ENCODE peak calls at places on chromosomes 7 and 10, in four cellular contexts. O, N, S and M are unnamed samples.

GRCh38 chr7:134359787-134360432 is 43.2 kb upstream of the SLC35B4 start:
- DNase-seq in N (no peak), O (peak; percentile 56), S (no peak), M (no peak)

GRCh38 chr10:73044378-73045285 is 52.0 kb downstream of the P4HA1 start:
- DNase-seq in S (no peak), N (no peak), O (no peak), M (no peak)

GRCh38 chr7:55588976-55589604 is 16.8 kb upstream of the VOPP1 start:
- DNase-seq in N (no peak), O (peak; percentile 5), S (no peak), M (no peak)

GRCh38 chr7:76069238-76069638 is 21.3 kb downstream of the MDH2 start:
- DNase-seq in O (peak; percentile 39), N (no peak), S (peak; percentile 68), M (peak; percentile 46)

GRCh38 chr10:18137111-18137510 is 3.1 kb upstream of the CACNB2 start:
- DNase-seq in S (no peak), N (no peak), O (no peak), M (no peak)

GRCh38 chr10:71314694-71315225 is 4.3 kb upstream of the SLC29A3 start:
- DNase-seq in N (no peak), O (no peak), S (no peak), M (no peak)

GRCh38 chr10:7795605-7796004 is 7.6 kb downstream of the ATP5F1C start:
- DNase-seq in O (peak; percentile 46), N (peak; percentile 91), S (no peak), M (peak; percentile 20)

GRCh38 chr7:142587578-142588191 is 161.6 kb upstream of the PRSS1 start:
- DNase-seq in S (no peak), O (peak; percentile 65), N (peak; percentile 60), M (peak; percentile 31)

GRCh38 chr10:85915245-85915846 is 451.2 kb downstream of the GRID1 start:
- DNase-seq in N (no peak), O (no peak), S (no peak), M (no peak)

GRCh38 chr7:131352032-131352431 is 24.4 kb downstream of the MKLN1 start:
- DNase-seq in O (no peak), N (no peak), S (no peak), M (no peak)

GRCh38 chr7:6646380-6646950 is 9.3 kb downstream of the ZNF316 start:
- DNase-seq in N (no peak), O (no peak), S (no peak), M (no peak)

GRCh38 chr10:71426058-71426605 is 29.4 kb downstream of the CDH23 start:
- DNase-seq in S (no peak), N (no peak), O (no peak), M (peak; percentile 6)

GRCh38 chr10:121615862-121616261 is 17.6 kb upstream of the FGFR2 start:
- DNase-seq in O (no peak), S (no peak), N (no peak), M (no peak)

GRCh38 chr7:80362677-80363076 is 149.2 kb downstream of the GNAT3 start:
- DNase-seq in N (no peak), S (no peak), O (no peak), M (no peak)

GRCh38 chr7:101235050-101235449 is 2.6 kb downstream of the CLDN15 start:
- DNase-seq in N (peak; percentile 29), O (peak; percentile 48), S (no peak), M (peak; percentile 71)

GRCh38 chr10:15140640-15141039 is 27.9 kb downstream of the NMT2 start:
- DNase-seq in S (no peak), N (no peak), O (no peak), M (peak; percentile 24)

GRCh38 chr7:126440542-126440941 is 812.2 kb downstream of the GRM8 start:
- DNase-seq in N (no peak), O (no peak), S (no peak), M (no peak)

GRCh38 chr7:149432121-149432691 is 28.7 kb downstream of the ZNF777 start:
- DNase-seq in S (no peak), O (no peak), N (no peak), M (no peak)

GRCh38 chr7:24227068-24227467 is 56.9 kb upstream of the NPY start:
- DNase-seq in N (no peak), S (no peak), O (no peak), M (peak; percentile 38)

GRCh38 chr10:37758074-37758473 is 99.3 kb downstream of the ZNF248 start:
- DNase-seq in O (no peak), N (no peak), S (no peak), M (no peak)

GRCh38 chr10:37752309-37752875 is 105.0 kb downstream of the ZNF248 start:
- DNase-seq in O (no peak), S (no peak), N (no peak), M (no peak)

GRCh38 chr10:37754538-37755323 is 102.7 kb downstream of the ZNF248 start:
- DNase-seq in O (no peak), S (peak; percentile 28), N (peak; percentile 64), M (peak; percentile 32)
- TF ChIP-seq YY1 in O (no peak), S (no peak), N (no peak), M (no peak)

GRCh38 chr7:86792260-86792659 is 148.6 kb downstream of the GRM3 start:
- DNase-seq in S (no peak), N (no peak), O (no peak), M (no peak)
- TF ChIP-seq YY1 in S (no peak), N (no peak), O (no peak), M (no peak)

DNA sequence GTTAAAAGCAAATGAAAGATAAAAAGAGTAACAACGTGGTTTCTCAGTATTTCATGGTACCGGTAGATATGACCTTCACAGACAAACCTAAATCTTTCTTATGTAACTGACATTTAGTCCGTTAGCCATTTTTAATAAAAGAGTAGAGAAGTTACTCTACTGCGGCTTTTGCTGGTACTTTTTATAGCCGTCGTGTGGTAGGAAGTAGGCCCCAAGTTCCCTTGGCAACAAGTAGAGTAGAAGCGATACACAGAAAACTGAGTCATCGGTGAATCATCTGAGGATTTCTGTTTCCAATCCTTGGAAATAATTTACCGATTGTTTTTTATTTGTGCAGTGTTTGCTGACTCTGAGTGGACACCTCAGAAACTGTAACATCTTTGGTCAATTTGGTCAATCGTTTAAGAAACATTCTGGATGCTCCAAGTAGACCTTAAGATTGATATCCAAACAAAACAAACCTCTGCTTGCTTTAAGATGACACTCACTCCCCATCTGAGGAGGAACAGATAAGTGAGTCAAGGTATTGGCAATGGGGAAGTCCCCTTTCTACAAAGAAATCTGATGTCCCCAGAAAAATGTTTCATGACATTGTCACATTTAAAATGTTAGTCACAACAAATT is 63.9 kb upstream of the AHR start:
- DNase-seq in N (peak; percentile 32), S (no peak), O (peak; percentile 15), M (no peak)
- TF ChIP-seq YY1 in N (no peak), S (no peak), O (no peak), M (peak; percentile 59)

GRCh38 chr7:68977709-68978108 is 620.6 kb upstream of the AUTS2 start:
- DNase-seq in N (no peak), O (no peak), S (no peak), M (no peak)
- TF ChIP-seq YY1 in N (no peak), O (no peak), S (no peak), M (no peak)

GRCh38 chr10:123833170-123833850 is 58.3 kb downstream of the CPXM2 start:
- DNase-seq in N (no peak), O (no peak), S (no peak), M (no peak)
- TF ChIP-seq YY1 in N (no peak), O (no peak), S (no peak), M (no peak)

GRCh38 chr10:102919992-102920736 is 2.1 kb downstream of the CNNM2 start:
- DNase-seq in N (peak; percentile 34), S (no peak), O (no peak), M (no peak)

GRCh38 chr10:102918817-102919236 is 733 bp downstream of the CNNM2 start:
- DNase-seq in S (no peak), O (peak; percentile 35), N (peak; percentile 8), M (no peak)

GRCh38 chr10:102917314-102917961 is 656 bp upstream of the CNNM2 start:
- DNase-seq in O (peak; percentile 63), S (peak; percentile 36), N (peak; percentile 46), M (peak; percentile 78)

GRCh38 chr10:102917962-102918816 is at the start of gene CNNM2:
- DNase-seq in S (peak; percentile 99), N (peak; percentile 99), O (peak; percentile 95), M (peak; percentile 98)

DNA sequence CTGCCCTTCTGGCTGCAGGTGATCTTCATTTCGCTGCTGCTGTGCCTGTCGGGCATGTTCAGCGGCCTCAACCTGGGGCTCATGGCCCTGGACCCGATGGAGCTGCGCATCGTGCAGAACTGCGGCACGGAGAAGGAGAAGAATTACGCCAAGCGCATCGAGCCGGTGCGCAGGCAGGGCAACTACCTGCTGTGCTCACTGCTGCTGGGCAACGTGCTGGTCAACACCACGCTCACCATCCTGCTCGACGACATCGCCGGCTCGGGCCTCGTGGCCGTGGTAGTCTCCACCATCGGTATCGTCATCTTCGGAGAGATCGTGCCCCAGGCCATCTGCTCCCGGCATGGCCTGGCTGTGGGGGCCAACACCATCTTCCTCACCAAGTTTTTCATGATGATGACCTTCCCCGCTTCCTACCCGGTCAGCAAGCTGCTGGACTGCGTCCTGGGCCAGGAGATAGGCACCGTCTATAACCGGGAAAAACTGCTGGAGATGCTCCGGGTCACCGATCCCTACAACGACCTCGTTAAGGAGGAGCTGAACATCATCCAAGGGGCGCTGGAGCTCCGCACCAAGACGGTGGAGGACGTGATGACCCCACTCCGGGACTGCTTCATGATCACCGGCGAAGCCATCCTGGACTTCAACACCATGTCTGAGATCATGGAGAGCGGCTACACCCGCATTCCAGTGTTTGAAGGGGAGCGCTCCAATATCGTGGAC is 1.3 kb downstream of the CNNM2 start:
- DNase-seq in N (peak; percentile 18), O (no peak), S (no peak), M (peak; percentile 38)
- TF ChIP-seq YY1 in N (no peak), O (no peak), S (no peak), M (no peak)

GRCh38 chr10:101001225-101002035 is 1.8 kb downstream of the LZTS2 start:
- DNase-seq in N (no peak), S (no peak), O (no peak), M (peak; percentile 68)
- TF ChIP-seq YY1 in N (no peak), S (no peak), O (no peak), M (no peak)

GRCh38 chr10:89518876-89519842 is 16.2 kb downstream of the SLC16A12 start:
- DNase-seq in O (no peak), S (no peak), N (no peak), M (peak; percentile 73)

GRCh38 chr10:89516149-89516832 is 19.1 kb downstream of the SLC16A12 start:
- DNase-seq in S (no peak), O (no peak), N (no peak), M (no peak)

GRCh38 chr10:89520711-89521110 is 14.7 kb downstream of the SLC16A12 start:
- DNase-seq in S (no peak), N (no peak), O (no peak), M (peak; percentile 36)

GRCh38 chr10:89515031-89515841 is 20.2 kb downstream of the SLC16A12 start:
- DNase-seq in N (no peak), O (no peak), S (no peak), M (no peak)

GRCh38 chr10:89518108-89518507 is 17.3 kb downstream of the SLC16A12 start:
- DNase-seq in N (no peak), O (no peak), S (no peak), M (no peak)
- TF ChIP-seq YY1 in N (no peak), O (no peak), S (no peak), M (no peak)